ENCODE peak calls at places on chromosomes 2 and 18, in eight cellular contexts. S is stomach, J is A549, B is suprapubic skin, D is HepG2, E is K562, C is sigmoid colon, N is GM12878. Z is an unnamed sample. For H3K4me1, the result is how much of the 10 kb centered on the place peaks cover.

GRCh38 chr2:85748948-85749875 is 4.6 kb upstream of the ATOH8 start:
- DNase-seq in N (no peak), E (no peak), J (no peak), S (no peak), D (no peak), B (no peak), C (no peak), Z (no peak)

GRCh38 chr2:179861027-179861776 is at the start of gene ZNF385B:
- DNase-seq in C (peak), S (no peak), J (no peak), D (no peak), N (no peak), E (no peak), B (no peak), Z (no peak)

GRCh38 chr2:235070063-235070706 is 118.4 kb downstream of the SH3BP4 start:
- DNase-seq in S (no peak), E (no peak), D (no peak), J (no peak), B (no peak), C (no peak), N (no peak), Z (no peak)

GRCh38 chr2:59236723-59237122 is 995.6 kb upstream of the FANCL start:
- DNase-seq in E (no peak), B (no peak), D (no peak), N (no peak), S (no peak), C (no peak), J (no peak), Z (no peak)

GRCh38 chr18:3463052-3463451 is 13.1 kb downstream of the TGIF1 start:
- DNase-seq in C (no peak), N (no peak), D (no peak), E (no peak), J (no peak), S (no peak), B (no peak), Z (no peak)

GRCh38 chr2:44964704-44965343 is 23.3 kb downstream of the SIX3 start:
- DNase-seq in B (no peak), E (peak), C (no peak), S (no peak), J (no peak), N (no peak), D (no peak), Z (no peak)

GRCh38 chr2:21404137-21404536 is 280.4 kb downstream of the TDRD15 start:
- DNase-seq in D (no peak), S (no peak), C (no peak), N (no peak), J (no peak), B (no peak), E (no peak), Z (no peak)

GRCh38 chr18:66603941-66604627 is at the start of gene CDH19:
- DNase-seq in B (no peak), N (no peak), E (no peak), C (no peak), D (peak), J (no peak), S (no peak), Z (no peak)

GRCh38 chr2:241637233-241638062 is at the start of gene ATG4B:
- DNase-seq in N (peak), J (peak), C (peak), S (peak), E (peak), D (peak), B (peak), Z (peak)

GRCh38 chr2:159265171-159265576 is 21.3 kb downstream of the WDSUB1 start:
- DNase-seq in D (peak), E (no peak), J (no peak), S (no peak), C (no peak), B (no peak), N (no peak), Z (no peak)

GRCh38 chr2:43051316-43051715 is 175.1 kb downstream of the ZFP36L2 start:
- DNase-seq in E (no peak), N (no peak), C (peak), J (peak), S (peak), D (no peak), B (no peak), Z (no peak)

GRCh38 chr2:25041928-25042320 is at the start of gene EFR3B:
- DNase-seq in C (peak), S (peak), B (peak), E (peak), D (peak), J (peak), N (peak), Z (peak)

GRCh38 chr2:130152816-130153595 is 8.1 kb upstream of the CCDC74B start:
- DNase-seq in N (no peak), S (no peak), J (no peak), C (no peak), E (no peak), D (no peak), B (no peak), Z (no peak)

GRCh38 chr2:24886640-24887324 is 33.3 kb downstream of the ADCY3 start:
- DNase-seq in D (no peak), N (no peak), J (no peak), E (no peak), S (no peak), B (no peak), C (no peak), Z (no peak)

GRCh38 chr2:8676191-8676914 is 5.5 kb upstream of the ID2 start:
- DNase-seq in J (no peak), D (no peak), B (peak), S (peak), N (no peak), E (no peak), C (peak), Z (peak)

GRCh38 chr18:22494771-22495170 is 77.1 kb upstream of the CTAGE1 start:
- DNase-seq in J (no peak), B (no peak), E (no peak), N (no peak), S (no peak), C (no peak), D (no peak), Z (no peak)

GRCh38 chr18:44079602-44080001 is 601.1 kb upstream of the SETBP1 start:
- DNase-seq in N (no peak), B (no peak), J (no peak), S (no peak), C (no peak), D (peak), E (no peak), Z (no peak)

GRCh38 chr18:8701546-8702118 is 3.7 kb upstream of the MTCL1 start:
- DNase-seq in J (peak), C (peak), N (no peak), S (no peak), E (no peak), B (no peak), D (peak), Z (no peak)

GRCh38 chr2:60317831-60318230 is 235.6 kb downstream of the BCL11A start:
- DNase-seq in D (no peak), J (no peak), C (no peak), B (no peak), N (peak), E (no peak), S (no peak), Z (no peak)

GRCh38 chr2:134140251-134140661 is 113.6 kb upstream of the MGAT5 start:
- DNase-seq in D (no peak), N (no peak), E (no peak), J (no peak), C (no peak), B (no peak), S (peak), Z (no peak)

GRCh38 chr18:77207540-77207939 is 42.1 kb upstream of the GALR1 start:
- DNase-seq in J (peak), D (peak), S (peak), C (peak), E (no peak), N (no peak), B (peak), Z (no peak)

GRCh38 chr2:119112230-119112629 is 46.3 kb downstream of the C1QL2 start:
- DNase-seq in D (no peak), S (no peak), B (no peak), N (no peak), J (no peak), E (no peak), C (peak), Z (no peak)

GRCh38 chr2:17162721-17163120 is 355.5 kb downstream of the RAD51AP2 start:
- DNase-seq in B (no peak), C (no peak), J (no peak), D (no peak), N (no peak), S (no peak), E (no peak), Z (no peak)

GRCh38 chr2:122020377-122020776 is 264.9 kb downstream of the TSN start:
- DNase-seq in J (no peak), D (no peak), N (no peak), C (no peak), E (no peak), B (no peak), S (no peak), Z (no peak)

GRCh38 chr18:49910986-49911385 is 97.7 kb upstream of the ACAA2 start:
- DNase-seq in B (no peak), E (no peak), C (no peak), S (no peak), N (no peak), J (no peak), D (no peak), Z (no peak)

GRCh38 chr2:121092095-121092494 is 192.9 kb downstream of the TFCP2L1 start:
- DNase-seq in D (no peak), N (no peak), B (no peak), S (peak), C (no peak), J (no peak), E (no peak), Z (no peak)

GRCh38 chr18:54612237-54612636 is 21.2 kb downstream of the DYNAP start:
- DNase-seq in E (no peak), C (no peak), B (no peak), N (no peak), D (no peak), J (no peak), S (no peak), Z (no peak)

GRCh38 chr2:195319548-195320415 is 337.2 kb upstream of the SLC39A10 start:
- DNase-seq in E (no peak), N (no peak), S (no peak), D (no peak), C (no peak), J (no peak), B (no peak), Z (no peak)

GRCh38 chr18:72672364-72673151 is 128.4 kb upstream of the CBLN2 start:
- DNase-seq in B (no peak), S (no peak), D (peak), N (no peak), C (no peak), E (peak), J (peak), Z (no peak)

GRCh38 chr2:105746177-105747080 is 1.7 kb downstream of the NCK2 start:
- DNase-seq in S (peak), J (no peak), D (peak), E (peak), N (peak), C (no peak), B (peak), Z (no peak)

GRCh38 chr18:37445368-37445767 is 120.2 kb downstream of the CELF4 start:
- DNase-seq in S (no peak), C (no peak), B (no peak), D (no peak), J (no peak), E (no peak), N (no peak), Z (no peak)

GRCh38 chr2:201267278-201268030 is 7.1 kb downstream of the CASP8 start:
- DNase-seq in E (no peak), J (no peak), D (no peak), N (no peak), S (no peak), C (no peak), B (no peak), Z (peak)

GRCh38 chr2:201269764-201270163 is 9.4 kb downstream of the CASP8 start:
- DNase-seq in J (no peak), B (no peak), C (no peak), N (no peak), D (peak), E (no peak), S (no peak), Z (no peak)

GRCh38 chr2:201271917-201272316 is 11.6 kb downstream of the CASP8 start:
- DNase-seq in J (no peak), E (no peak), C (no peak), S (no peak), B (no peak), D (no peak), N (no peak), Z (no peak)

GRCh38 chr2:201273330-201273983 is 13.1 kb downstream of the CASP8 start:
- DNase-seq in D (peak), N (no peak), E (no peak), S (no peak), C (no peak), J (no peak), B (no peak), Z (peak)

GRCh38 chr2:201270293-201271001 is 10.1 kb downstream of the CASP8 start:
- DNase-seq in C (no peak), B (no peak), S (no peak), J (no peak), D (no peak), N (no peak), E (no peak), Z (no peak)
- TF ChIP-seq CTCF in C (no peak), B (no peak), S (no peak), J (no peak), D (no peak), N (no peak), E (no peak), Z (no peak)

GRCh38 chr2:136305517-136306192 is 187.7 kb upstream of the CXCR4 start:
- DNase-seq in C (no peak), S (no peak), E (no peak), N (no peak), J (no peak), B (no peak), D (no peak), Z (no peak)
- TF ChIP-seq EP300 in C (no peak), S (no peak), E (no peak), N (peak), J (no peak), B (no peak), D (no peak), Z (no peak)

GRCh38 chr2:156003780-156004179 is 328.7 kb downstream of the NR4A2 start:
- DNase-seq in D (no peak), J (no peak), B (no peak), N (no peak), S (no peak), E (no peak), C (no peak), Z (no peak)

GRCh38 chr2:156006721-156007618 is 325.6 kb downstream of the NR4A2 start:
- DNase-seq in S (no peak), C (peak), D (no peak), E (no peak), B (no peak), J (no peak), N (no peak), Z (no peak)

GRCh38 chr2:156005531-156005930 is 327.0 kb downstream of the NR4A2 start:
- DNase-seq in N (no peak), C (no peak), J (no peak), S (no peak), D (no peak), B (no peak), E (no peak), Z (no peak)

GRCh38 chr2:156005999-156006712 is 326.4 kb downstream of the NR4A2 start:
- DNase-seq in J (no peak), S (no peak), E (no peak), C (no peak), B (no peak), D (peak), N (no peak), Z (no peak)

DNA sequence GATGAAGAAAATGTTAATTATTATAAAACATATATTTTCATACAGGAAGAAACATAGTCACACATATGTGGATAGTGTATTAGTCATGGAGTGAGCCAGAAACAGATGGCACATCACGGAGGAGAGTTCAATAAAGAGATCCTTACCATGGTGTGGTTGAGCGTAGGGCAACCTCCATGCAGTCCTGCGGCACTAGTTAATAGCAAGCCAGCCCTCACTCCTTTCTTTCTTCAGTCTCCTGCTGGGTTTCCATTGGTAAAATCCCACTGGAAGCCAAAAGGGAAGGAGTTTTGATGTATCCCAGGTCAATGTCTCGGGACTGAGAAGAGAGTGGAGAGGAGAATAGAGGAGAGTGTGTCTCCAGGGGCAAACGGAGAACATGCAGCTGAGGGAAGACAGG is 328.1 kb downstream of the NR4A2 start:
- DNase-seq in D (no peak), J (no peak), N (no peak), S (no peak), B (no peak), C (no peak), E (no peak), Z (no peak)
- H3K4me1 ChIP-seq in D (under half), J (under half), N (under half), S (under half), B (under half), C (under half), E (under half), Z (under half)

GRCh38 chr2:70978388-70979357 is at the start of gene ANKRD53:
- DNase-seq in S (peak), E (no peak), B (peak), C (peak), J (no peak), N (no peak), D (no peak), Z (peak)
- TF ChIP-seq CTCF in S (no peak), E (no peak), B (no peak), C (no peak), J (no peak), N (no peak), D (no peak), Z (no peak)

Z was measured in esophagus muscularis mucosa.